ENCODE peak calls at places on chromosomes 1 and 21, in ten cellular contexts. J is smooth muscle cell of the brain vasculature, F is cardiac fibroblast, O is D341Med, C is AG04450, V is body of pancreas, G is HFF-Myc, W is psoas muscle, D is activated B cell treated with CpG ODN at 0.5 μM for 24 hours, K is NCI-H69. S is an unnamed sample.

GRCh38 chr1:181910905-181911304 is 150.6 kb downstream of the ZNF648 start:
- DNase-seq in F (no peak), G (no peak), W (no peak), K (peak; percentile 22), O (peak; percentile 43), C (no peak), D (no peak), V (no peak), J (no peak), S (no peak)

GRCh38 chr1:211653329-211653728 is 22.1 kb downstream of the NEK2 start:
- DNase-seq in J (no peak), C (no peak), O (no peak), W (no peak), G (no peak), D (no peak), V (no peak), K (no peak), F (peak; percentile 55), S (no peak)

GRCh38 chr1:152957561-152957960 is 10.6 kb downstream of the SPRR5 start:
- DNase-seq in W (no peak), V (no peak), C (no peak), G (no peak), K (no peak), O (no peak), J (no peak), D (no peak), F (no peak), S (no peak)

GRCh38 chr1:21165632-21166031 is 11.1 kb downstream of the EIF4G3 start:
- DNase-seq in J (no peak), C (no peak), V (no peak), O (no peak), F (peak; percentile 18), G (no peak), D (no peak), K (no peak), W (no peak), S (no peak)

GRCh38 chr1:60765204-60765603 is 317.2 kb upstream of the NFIA start:
- DNase-seq in G (no peak), J (no peak), K (peak; percentile 61), V (peak; percentile 42), C (no peak), F (peak; percentile 72), O (no peak), W (no peak), D (no peak), S (peak; percentile 51)

GRCh38 chr1:20665736-20666135 is 4.6 kb upstream of the DDOST start:
- DNase-seq in G (no peak), D (no peak), W (no peak), K (no peak), F (no peak), V (no peak), C (no peak), O (no peak), J (no peak), S (no peak)

GRCh38 chr1:86502721-86503430 is 34.1 kb downstream of the CLCA1 start:
- DNase-seq in C (no peak), O (no peak), K (peak; percentile 21), D (no peak), W (no peak), F (peak; percentile 34), G (no peak), V (peak; percentile 23), J (no peak), S (peak; percentile 67)

GRCh38 chr1:168483531-168483930 is 60.3 kb downstream of the XCL2 start:
- DNase-seq in W (no peak), G (no peak), O (no peak), D (no peak), J (no peak), K (no peak), F (peak; percentile 91), V (no peak), C (no peak), S (no peak)

GRCh38 chr1:111448482-111448917 is 556 bp downstream of the WDR77 start:
- DNase-seq in K (peak; percentile 23), G (no peak), D (no peak), V (no peak), W (no peak), C (no peak), F (peak; percentile 29), J (no peak), O (no peak), S (no peak)

GRCh38 chr21:38853421-38853919 is 47.7 kb downstream of the ETS2 start:
- DNase-seq in C (peak; percentile 82), G (no peak), W (peak; percentile 90), D (no peak), O (no peak), K (peak; percentile 88), J (peak; percentile 41), F (peak; percentile 99), V (peak; percentile 33), S (no peak)

GRCh38 chr1:204468206-204468605 is 26.4 kb downstream of the PIK3C2B start:
- DNase-seq in G (no peak), F (no peak), V (no peak), W (no peak), K (no peak), C (no peak), J (no peak), D (no peak), O (no peak), S (no peak)

GRCh38 chr1:157111396-157112165 is 12.0 kb upstream of the ETV3L start:
- DNase-seq in W (no peak), J (no peak), C (no peak), K (no peak), O (peak; percentile 27), V (no peak), F (no peak), G (no peak), D (no peak), S (peak; percentile 6)

GRCh38 chr1:72281144-72281543 is 1.2 kb downstream of the NEGR1 start:
- DNase-seq in D (no peak), F (peak; percentile 26), W (no peak), K (peak; percentile 42), V (no peak), G (no peak), J (no peak), C (no peak), O (no peak), S (no peak)

GRCh38 chr1:71298633-71299032 is 217.8 kb upstream of the ZRANB2 start:
- DNase-seq in F (peak; percentile 64), D (no peak), K (peak; percentile 2), G (no peak), W (no peak), J (no peak), C (no peak), V (no peak), O (no peak), S (no peak)

GRCh38 chr1:42767510-42767924 is 468 bp downstream of the C1orf50 start:
- DNase-seq in V (no peak), J (no peak), F (peak; percentile 19), D (no peak), O (no peak), G (no peak), K (no peak), C (no peak), W (no peak), S (no peak)

GRCh38 chr1:26434161-26434752 is 2.1 kb downstream of the DHDDS start:
- DNase-seq in O (no peak), C (no peak), D (no peak), J (no peak), F (no peak), V (no peak), G (no peak), W (no peak), K (peak; percentile 3), S (no peak)

GRCh38 chr1:114024049-114024448 is 44.8 kb downstream of the OLFML3 start:
- DNase-seq in G (no peak), O (no peak), V (peak; percentile 7), K (peak; percentile 5), F (no peak), D (no peak), J (peak; percentile 86), C (no peak), W (no peak), S (peak; percentile 67)

GRCh38 chr1:15134285-15134684 is 19.3 kb upstream of the TMEM51 start:
- DNase-seq in O (no peak), W (no peak), G (no peak), K (no peak), F (no peak), J (no peak), D (no peak), C (no peak), V (no peak), S (no peak)

GRCh38 chr1:241902376-241903067 is 54.5 kb downstream of the EXO1 start:
- DNase-seq in J (peak; percentile 43), W (no peak), F (peak; percentile 3), C (no peak), O (no peak), G (no peak), V (no peak), K (peak; percentile 21), D (no peak), S (no peak)

GRCh38 chr1:233656032-233656620 is 42.2 kb downstream of the KCNK1 start:
- DNase-seq in K (peak; percentile 33), J (no peak), F (no peak), V (peak; percentile 5), G (no peak), W (no peak), D (no peak), O (no peak), C (no peak), S (no peak)

GRCh38 chr1:41662061-41662655 is 177.7 kb upstream of the EDN2 start:
- DNase-seq in O (peak; percentile 90), J (no peak), K (peak; percentile 71), F (peak; percentile 75), W (peak; percentile 67), G (no peak), D (peak; percentile 68), C (peak; percentile 51), V (peak; percentile 74), S (peak; percentile 77)

S was measured in WERI-Rb-1.